ENCODE peak calls at places on chromosomes 5 and 9, in five cellular contexts. C is heart left ventricle, Z is bronchial epithelial cell, J is brain microvascular endothelial cell, A is HFF-Myc. R is an unnamed sample.

GRCh38 chr5:177308740-177309139 is 3.0 kb downstream of the MXD3 start:
- DNase-seq in J (no peak), A (no peak), Z (no peak), C (peak), R (no peak)

GRCh38 chr9:112891521-112891920 is 845 bp upstream of the SLC46A2 start:
- DNase-seq in Z (no peak), J (no peak), C (no peak), A (no peak), R (no peak)

GRCh38 chr5:62043289-62044274 is 262.4 kb upstream of the KIF2A start:
- DNase-seq in C (no peak), J (no peak), Z (no peak), A (no peak), R (no peak)

GRCh38 chr5:143004361-143004802 is 234.2 kb downstream of the ARHGAP26 start:
- DNase-seq in J (no peak), A (no peak), C (no peak), Z (no peak), R (no peak)

GRCh38 chr5:157049605-157050004 is 9.3 kb downstream of the HAVCR1 start:
- DNase-seq in A (peak), C (no peak), J (no peak), Z (no peak), R (no peak)

GRCh38 chr9:100938507-100938906 is 90.0 kb upstream of the PLPPR1 start:
- DNase-seq in Z (no peak), A (no peak), J (no peak), C (no peak), R (no peak)

GRCh38 chr9:124196814-124197176 is 61.0 kb upstream of the NEK6 start:
- DNase-seq in J (no peak), Z (no peak), C (no peak), A (no peak), R (no peak)

GRCh38 chr5:108654042-108654441 is 93.7 kb upstream of the FER start:
- DNase-seq in C (no peak), A (no peak), J (no peak), Z (peak), R (no peak)

GRCh38 chr5:5572010-5572982 is 149.8 kb downstream of the ICE1 start:
- DNase-seq in C (peak), A (no peak), Z (no peak), J (no peak), R (no peak)

GRCh38 chr9:136955202-136955942 is 3.3 kb downstream of the LCN12 start:
- DNase-seq in Z (no peak), C (no peak), J (no peak), A (no peak), R (no peak)

GRCh38 chr5:155591273-155591672 is 577.7 kb downstream of the KIF4B start:
- DNase-seq in C (no peak), Z (no peak), A (no peak), J (no peak), R (no peak)

GRCh38 chr9:93321220-93321610 is 130.3 kb upstream of the FAM120A start:
- DNase-seq in Z (no peak), A (no peak), C (no peak), J (no peak), R (no peak)

GRCh38 chr5:148856009-148856367 is 29.6 kb downstream of the ADRB2 start:
- DNase-seq in Z (no peak), A (no peak), C (no peak), J (no peak), R (no peak)

GRCh38 chr5:173452098-173452497 is 123.9 kb upstream of the STC2 start:
- DNase-seq in A (no peak), Z (no peak), C (peak), J (peak), R (no peak)

DNA sequence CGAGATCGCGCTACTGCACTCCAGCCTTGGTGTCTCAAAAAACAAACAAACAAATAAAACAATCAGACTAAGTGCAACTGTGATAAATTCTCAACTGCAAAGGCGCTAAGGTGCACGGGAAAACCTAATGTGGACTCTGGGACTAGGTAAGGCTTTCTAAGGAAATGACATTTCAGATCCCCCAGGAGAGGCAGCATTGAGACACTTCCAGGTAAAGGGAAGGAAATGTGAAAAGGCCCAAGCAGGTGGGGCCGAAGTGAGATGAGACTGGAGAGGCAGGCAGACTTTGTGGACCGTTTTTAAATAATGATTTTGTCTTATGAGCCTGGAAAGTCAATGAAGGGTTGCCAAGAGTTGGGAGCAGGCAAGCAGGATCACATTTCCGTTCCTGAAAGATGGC is 1.9 kb upstream of the APBA1 start:
- DNase-seq in A (no peak), J (no peak), C (no peak), Z (peak), R (no peak)
- TF ChIP-seq CTCF in A (no peak), J (peak), C (no peak), Z (peak), R (peak)

DNA sequence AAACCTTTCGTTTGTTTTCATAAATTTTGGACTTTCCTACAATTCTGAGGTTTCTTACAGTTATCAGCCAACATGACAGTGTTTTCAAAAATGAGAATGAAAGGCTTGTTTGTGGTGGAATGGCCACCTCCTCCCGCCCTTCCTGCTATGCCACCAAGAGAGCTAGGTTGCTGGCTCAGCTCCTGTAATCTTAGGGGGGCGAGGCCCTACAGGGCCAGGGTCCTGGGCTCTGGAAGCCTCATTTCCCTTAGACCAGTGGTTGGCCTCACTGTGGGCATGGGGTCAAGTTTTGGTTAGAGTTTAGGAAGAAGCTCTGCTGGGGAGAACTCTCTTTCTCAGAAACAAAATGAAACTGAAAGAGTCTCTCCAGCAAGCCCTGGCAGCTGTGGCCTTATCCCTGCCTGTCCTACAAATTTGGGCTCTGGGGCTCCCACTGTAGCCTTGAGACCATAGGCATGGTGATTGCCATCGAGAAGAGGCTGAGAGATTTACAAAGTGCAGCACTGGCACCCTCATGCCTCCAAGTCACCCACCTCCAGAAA is 66.2 kb downstream of the IRX1 start:
- DNase-seq in C (no peak), J (no peak), A (no peak), Z (no peak), R (no peak)
- H3K4me3 ChIP-seq in C (no peak), J (no peak), A (no peak), Z (no peak), R (no peak)

GRCh38 chr9:3730527-3730926 is 204.7 kb upstream of the RFX3 start:
- DNase-seq in A (no peak), J (no peak), Z (no peak), C (no peak), R (no peak)
- TF ChIP-seq CTCF in A (no peak), J (no peak), Z (no peak), C (no peak), R (no peak)

GRCh38 chr9:29211003-29211584 is 1637.8 kb upstream of the C9orf72 start:
- DNase-seq in C (no peak), A (no peak), Z (no peak), J (no peak), R (no peak)

GRCh38 chr9:29213374-29214161 is 1640.3 kb upstream of the C9orf72 start:
- DNase-seq in A (no peak), Z (no peak), C (no peak), J (no peak), R (no peak)

GRCh38 chr9:29214162-29214520 is 1640.9 kb upstream of the C9orf72 start:
- DNase-seq in Z (no peak), C (no peak), A (no peak), J (no peak), R (no peak)

GRCh38 chr9:29211681-29212589 is 1638.7 kb upstream of the C9orf72 start:
- DNase-seq in Z (no peak), C (no peak), A (no peak), J (no peak), R (no peak)

DNA sequence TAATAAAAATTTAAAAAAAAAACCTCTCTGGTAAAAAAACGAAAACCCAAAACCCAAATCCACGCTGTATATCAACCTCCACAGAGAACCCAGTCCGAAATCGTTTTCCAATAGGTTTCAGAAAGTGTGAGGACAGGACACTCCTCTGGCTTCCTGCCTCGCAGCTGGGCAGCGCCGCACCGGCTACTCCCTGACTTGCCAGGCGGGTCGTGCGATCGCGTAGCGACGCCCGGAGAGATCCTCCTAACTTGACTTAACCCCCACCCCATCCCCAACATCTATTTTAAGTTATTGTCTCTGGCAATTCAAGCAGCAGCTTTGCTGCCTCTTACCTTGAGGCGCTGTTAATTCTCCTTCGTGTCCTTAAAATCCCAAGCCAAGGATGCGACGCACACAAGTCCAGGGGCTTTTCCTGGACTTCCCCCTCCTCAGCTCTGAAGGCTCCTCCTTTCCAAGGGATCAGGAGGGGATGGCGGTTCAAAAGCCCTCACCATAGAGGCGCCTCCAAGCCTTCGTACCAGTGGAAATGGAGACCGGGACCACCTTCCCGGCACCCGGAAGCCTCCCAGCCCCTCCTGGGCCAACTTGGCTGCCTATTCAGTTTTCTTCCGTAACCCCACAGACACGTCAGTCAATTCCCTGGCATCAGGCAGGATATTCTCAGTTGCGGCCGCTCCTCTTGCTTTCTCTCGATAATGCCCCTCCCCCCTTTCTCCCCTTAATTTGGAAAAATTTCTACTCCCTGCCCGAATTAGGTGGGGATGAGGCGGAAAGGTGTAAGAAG is 1639.5 kb upstream of the C9orf72 start:
- DNase-seq in A (no peak), Z (no peak), C (no peak), J (no peak), R (no peak)
- H3K4me3 ChIP-seq in A (no peak), Z (peak), C (peak), J (peak), R (no peak)

DNA sequence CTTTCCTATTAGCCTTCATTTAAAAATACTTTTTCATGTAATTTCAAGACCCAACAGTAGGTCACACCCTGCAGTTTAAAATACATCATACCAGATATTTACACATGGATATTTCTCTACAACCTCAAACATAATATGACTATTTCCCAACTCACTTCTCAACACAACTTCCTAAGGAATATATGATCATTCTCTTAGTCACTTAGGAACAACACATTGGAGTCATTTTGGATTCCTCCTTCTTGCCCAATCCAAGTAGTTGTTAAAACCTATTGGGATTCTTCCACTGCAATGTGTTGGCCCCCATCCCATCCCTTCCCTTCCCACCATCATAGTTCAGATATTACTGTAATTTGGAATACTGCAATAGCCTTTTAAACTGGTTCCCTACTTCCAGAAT is 145.5 kb downstream of the DCP2 start:
- DNase-seq in Z (peak), J (no peak), C (peak), A (no peak), R (no peak)
- TF ChIP-seq CTCF in Z (no peak), J (no peak), C (no peak), A (no peak), R (no peak)

R was measured in LNCaP clone FGC.